ENCODE peak calls at places on chromosomes 11 and 22, in five cellular contexts. B is tibial artery; H is CD8-positive, alpha-beta memory T cell; E is uterus; Y is heart right ventricle. P is an unnamed sample.
A peak's percentile ranks its signal among the peaks of the same experiment; 100 is the strongest.

GRCh38 chr11:44693654-44694119 is 33.1 kb upstream of the TSPAN18 start:
- DNase-seq in B (no peak), H (no peak), E (no peak), Y (no peak), P (peak; percentile 52)

GRCh38 chr11:73393011-73393380 is 16.8 kb downstream of the RELT start:
- DNase-seq in B (no peak), H (no peak), E (no peak), Y (no peak), P (peak; percentile 61)

GRCh38 chr11:73944901-73945300 is 5.9 kb upstream of the DNAJB13 start:
- DNase-seq in B (no peak), H (no peak), E (no peak), Y (no peak), P (no peak)

GRCh38 chr11:9802291-9802861 is 138.5 kb downstream of the SWAP70 start:
- DNase-seq in B (no peak), H (no peak), E (no peak), Y (no peak), P (no peak)

GRCh38 chr11:123183391-123184099 is 11.5 kb downstream of the CLMP start:
- DNase-seq in B (no peak), H (no peak), E (no peak), Y (no peak), P (no peak)

GRCh38 chr22:27667121-27667843 is 134.3 kb downstream of the MN1 start:
- DNase-seq in B (peak; percentile 37), H (no peak), E (peak; percentile 62), Y (peak; percentile 48), P (peak; percentile 53)

GRCh38 chr22:27504360-27504759 is 297.2 kb downstream of the MN1 start:
- DNase-seq in B (no peak), H (no peak), E (no peak), Y (no peak), P (no peak)

GRCh38 chr11:12094872-12095800 is 15.3 kb upstream of the MICAL2 start:
- DNase-seq in B (peak; percentile 3), H (no peak), E (no peak), Y (no peak), P (no peak)

GRCh38 chr11:75592699-75593098 is 30.6 kb downstream of the SERPINH1 start:
- DNase-seq in B (no peak), H (no peak), E (no peak), Y (no peak), P (no peak)

GRCh38 chr11:46119053-46119351 is 2.3 kb downstream of the PHF21A start:
- DNase-seq in B (no peak), H (no peak), E (no peak), Y (no peak), P (no peak)

GRCh38 chr11:5553347-5553746 is 5.0 kb upstream of the OR52H1 start:
- DNase-seq in B (no peak), H (no peak), E (no peak), Y (no peak), P (no peak)

GRCh38 chr11:87301785-87302540 is 264.2 kb downstream of the TMEM135 start:
- DNase-seq in B (no peak), H (no peak), E (no peak), Y (no peak), P (no peak)

GRCh38 chr11:67120881-67121710 is 2.0 kb downstream of the KDM2A start:
- DNase-seq in B (peak; percentile 31), H (no peak), E (no peak), Y (peak; percentile 13), P (no peak)

GRCh38 chr22:31272522-31273446 is 19.5 kb downstream of the PIK3IP1 start:
- DNase-seq in B (peak; percentile 62), H (peak; percentile 63), E (peak; percentile 56), Y (peak; percentile 64), P (peak; percentile 81)

GRCh38 chr11:1358286-1358685 is 31.4 kb upstream of the BRSK2 start:
- DNase-seq in B (no peak), H (peak; percentile 27), E (no peak), Y (peak; percentile 61), P (peak; percentile 63)

GRCh38 chr11:91756829-91757480 is 467.7 kb upstream of the FAT3 start:
- DNase-seq in B (no peak), H (no peak), E (no peak), Y (no peak), P (no peak)

GRCh38 chr11:69677744-69678143 is 2.6 kb upstream of the LTO1 start:
- DNase-seq in B (no peak), H (no peak), E (no peak), Y (no peak), P (no peak)

GRCh38 chr11:68312780-68313573 is 586 bp downstream of the LRP5 start:
- DNase-seq in B (no peak), H (peak; percentile 42), E (no peak), Y (no peak), P (peak; percentile 89)

GRCh38 chr11:118605116-118605867 is 2.1 kb upstream of the PHLDB1 start:
- DNase-seq in B (peak; percentile 88), H (no peak), E (peak; percentile 90), Y (peak; percentile 87), P (peak; percentile 47)

GRCh38 chr11:60914620-60915249 is 777 bp downstream of the TMEM109 start:
- DNase-seq in B (no peak), H (peak; percentile 59), E (peak; percentile 54), Y (no peak), P (no peak)

GRCh38 chr11:131671764-131672163 is 301.3 kb downstream of the NTM start:
- DNase-seq in B (no peak), H (no peak), E (no peak), Y (no peak), P (peak; percentile 91)

GRCh38 chr11:64181506-64182411 is 4.2 kb upstream of the STIP1 start:
- DNase-seq in B (peak; percentile 97), H (no peak), E (peak; percentile 91), Y (peak; percentile 93), P (peak; percentile 85)

GRCh38 chr11:117930668-117931330 is 1.6 kb upstream of the TMPRSS13 start:
- DNase-seq in B (no peak), H (no peak), E (no peak), Y (no peak), P (no peak)

GRCh38 chr11:117861151-117862018 is 15.1 kb downstream of the FXYD6 start:
- DNase-seq in B (no peak), H (no peak), E (peak; percentile 33), Y (peak; percentile 84), P (peak; percentile 95)

GRCh38 chr11:84019576-84020194 is 733.5 kb upstream of the CCDC90B start:
- DNase-seq in B (peak; percentile 33), H (no peak), E (no peak), Y (no peak), P (no peak)

GRCh38 chr11:5596611-5597201 is at the start of gene TRIM6:
- DNase-seq in B (peak; percentile 46), H (no peak), E (peak; percentile 59), Y (peak; percentile 51), P (peak; percentile 70)

GRCh38 chr11:1877211-1878133 is 14.2 kb downstream of the PRR33 start:
- DNase-seq in B (peak; percentile 53), H (peak; percentile 46), E (peak; percentile 82), Y (peak; percentile 67), P (peak; percentile 34)

GRCh38 chr22:45740236-45740635 is 68.6 kb downstream of the ATXN10 start:
- DNase-seq in B (no peak), H (no peak), E (no peak), Y (no peak), P (no peak)

GRCh38 chr11:9617960-9618359 is 44.5 kb downstream of the WEE1 start:
- DNase-seq in B (no peak), H (no peak), E (no peak), Y (no peak), P (no peak)

GRCh38 chr11:444397-445144 is 2.8 kb upstream of the ANO9 start:
- DNase-seq in B (no peak), H (no peak), E (no peak), Y (no peak), P (no peak)

GRCh38 chr11:37352485-37352884 is 754.4 kb upstream of the RAG2 start:
- DNase-seq in B (no peak), H (no peak), E (no peak), Y (no peak), P (no peak)

GRCh38 chr22:37258810-37259472 is 14.9 kb upstream of the RAC2 start:
- DNase-seq in B (no peak), H (no peak), E (no peak), Y (no peak), P (no peak)
- H3K4me3 ChIP-seq in B (no peak overlapping the region), H (no peak overlapping the region), E (no peak overlapping the region), Y (no peak overlapping the region), P (no peak overlapping the region)

GRCh38 chr22:19916006-19916405 is 25.6 kb upstream of the COMT start:
- DNase-seq in B (no peak), H (no peak), E (no peak), Y (no peak), P (peak; percentile 23)

GRCh38 chr22:19915287-19915954 is 26.2 kb upstream of the COMT start:
- DNase-seq in B (no peak), H (no peak), E (no peak), Y (no peak), P (peak; percentile 21)

GRCh38 chr22:19913337-19913936 is 28.1 kb upstream of the COMT start:
- DNase-seq in B (no peak), H (no peak), E (no peak), Y (no peak), P (no peak)

GRCh38 chr22:19912236-19912999 is 29.2 kb upstream of the COMT start:
- DNase-seq in B (no peak), H (no peak), E (no peak), Y (no peak), P (peak; percentile 87)

DNA sequence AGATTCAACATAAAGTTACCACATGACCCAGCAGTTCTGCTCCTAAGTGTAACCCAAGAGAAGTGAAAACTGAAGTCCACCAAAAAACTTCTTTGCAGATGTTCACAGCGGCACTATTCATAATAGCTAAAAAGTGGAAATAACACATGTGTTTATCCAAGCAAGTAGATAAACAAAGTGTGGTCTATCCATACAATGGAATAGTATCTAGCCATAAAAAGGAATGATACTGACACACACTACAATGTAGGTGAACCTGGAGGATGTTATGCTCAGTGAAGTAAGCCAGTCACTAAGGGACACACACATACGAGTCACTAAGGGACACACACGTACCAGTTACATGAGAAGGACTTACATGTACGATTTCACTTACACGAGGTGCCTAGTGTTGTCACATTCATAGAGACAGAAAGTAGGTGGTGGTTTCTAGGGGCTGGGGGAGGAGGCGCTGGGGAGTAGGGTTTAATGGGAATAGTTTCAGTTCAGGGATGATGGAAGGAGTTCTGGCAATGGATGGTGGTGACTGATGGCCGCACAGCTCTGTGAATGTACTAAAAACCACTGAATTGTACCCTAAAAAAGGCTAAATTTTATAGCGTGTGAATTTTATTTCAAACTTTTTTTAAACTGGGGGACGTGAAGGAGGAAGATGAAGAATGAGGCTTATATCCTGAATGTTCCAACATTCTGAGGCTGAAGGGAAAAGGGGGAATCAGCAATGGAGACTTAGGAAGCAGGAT is 27.2 kb upstream of the COMT start:
- DNase-seq in B (no peak), H (no peak), E (no peak), Y (no peak), P (no peak)
- H3K36me3 ChIP-seq in B (peaks cover 92% of the 10 kb centered on the region), H (peaks cover 36% of the 10 kb centered on the region), E (no peaks in the 10 kb centered on the region), Y (peaks cover 8% of the 10 kb centered on the region), P (peaks cover 2% of the 10 kb centered on the region)

GRCh38 chr11:22479133-22479690 is 141.0 kb downstream of the SLC17A6 start:
- DNase-seq in B (no peak), H (no peak), E (no peak), Y (no peak), P (no peak)
- H3K27me3 ChIP-seq in B (no peaks in the 10 kb centered on the region), H (no peaks in the 10 kb centered on the region), E (no peaks in the 10 kb centered on the region), Y (no peaks in the 10 kb centered on the region), P (no peaks in the 10 kb centered on the region)

DNA sequence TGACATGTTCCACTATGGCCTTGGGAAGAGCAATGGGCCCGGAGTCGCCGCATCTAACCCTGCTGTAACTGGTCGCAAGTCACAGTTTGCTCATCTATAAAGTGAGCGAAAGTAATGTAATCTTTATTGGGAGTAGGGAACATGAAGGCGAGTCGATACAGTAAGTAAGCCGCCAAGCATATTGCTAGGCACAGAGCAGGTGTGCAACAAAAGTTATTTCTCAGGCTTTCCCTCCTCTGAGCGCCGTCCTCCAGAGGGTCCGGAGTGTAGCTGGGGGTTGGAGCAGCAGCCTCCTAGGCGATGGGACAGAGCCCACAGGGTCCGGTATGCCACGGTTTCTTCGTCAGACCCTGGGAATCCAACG is 343 bp upstream of the SPON1 start:
- DNase-seq in B (no peak), H (no peak), E (no peak), Y (no peak), P (no peak)
- H3K4me3 ChIP-seq in B (peak overlapping the region; percentile 41), H (peak overlapping the region; percentile 47), E (peak overlapping the region; percentile 53), Y (peak overlapping the region; percentile 49), P (peak overlapping the region; percentile 47)

P was measured in H7.